ENCODE peak calls at places on chromosomes 12 and 14, in nine cellular contexts. M is lung, P is heart right ventricle, D is uterus, X is RWPE2, T is body of pancreas, G is lower lobe of right lung, H is psoas muscle, W is cardiac muscle cell. K is an unnamed sample. For H3K4me1, the result is how much of the 10 kb centered on the place peaks cover.

GRCh38 chr12:57899010-57899662 is 42.2 kb upstream of the ATP23 start:
- DNase-seq in T (peak), W (no peak), M (no peak), H (peak), P (peak), X (no peak), G (no peak), D (peak), K (peak)

GRCh38 chr12:3795800-3796133 is 42.9 kb upstream of the CRACR2A start:
- DNase-seq in D (no peak), T (no peak), P (no peak), X (no peak), W (no peak), M (no peak), G (no peak), H (no peak), K (no peak)

GRCh38 chr14:51039285-51039684 is 55.6 kb downstream of the TRIM9 start:
- DNase-seq in P (no peak), H (no peak), G (no peak), T (no peak), X (no peak), M (no peak), D (no peak), W (no peak), K (no peak)

GRCh38 chr12:82366182-82366581 is 7.9 kb downstream of the METTL25 start:
- DNase-seq in H (no peak), D (no peak), W (no peak), G (no peak), T (no peak), P (no peak), M (no peak), X (no peak), K (no peak)

GRCh38 chr14:99839696-99840095 is 46.5 kb downstream of the EML1 start:
- DNase-seq in P (no peak), D (no peak), X (no peak), G (no peak), H (no peak), M (no peak), T (no peak), W (peak), K (no peak)

GRCh38 chr14:78863143-78863542 is 693.0 kb downstream of the NRXN3 start:
- DNase-seq in P (no peak), X (no peak), W (peak), H (no peak), D (no peak), G (no peak), T (no peak), M (no peak), K (no peak)

GRCh38 chr12:128586630-128587029 is 237.1 kb downstream of the SLC15A4 start:
- DNase-seq in D (no peak), W (no peak), H (no peak), X (no peak), G (no peak), P (no peak), T (no peak), M (no peak), K (no peak)

GRCh38 chr12:20024194-20024593 is 344.1 kb upstream of the PDE3A start:
- DNase-seq in D (no peak), T (no peak), X (no peak), H (no peak), W (no peak), M (no peak), G (no peak), P (no peak), K (no peak)

GRCh38 chr12:27924350-27925140 is 48.0 kb downstream of the PTHLH start:
- DNase-seq in D (no peak), H (no peak), P (no peak), G (no peak), X (no peak), T (no peak), M (no peak), W (no peak), K (no peak)

GRCh38 chr12:34119366-34119765 is 97.1 kb downstream of the ALG10 start:
- DNase-seq in M (no peak), D (no peak), G (no peak), X (no peak), H (no peak), T (no peak), P (no peak), W (no peak), K (no peak)

DNA sequence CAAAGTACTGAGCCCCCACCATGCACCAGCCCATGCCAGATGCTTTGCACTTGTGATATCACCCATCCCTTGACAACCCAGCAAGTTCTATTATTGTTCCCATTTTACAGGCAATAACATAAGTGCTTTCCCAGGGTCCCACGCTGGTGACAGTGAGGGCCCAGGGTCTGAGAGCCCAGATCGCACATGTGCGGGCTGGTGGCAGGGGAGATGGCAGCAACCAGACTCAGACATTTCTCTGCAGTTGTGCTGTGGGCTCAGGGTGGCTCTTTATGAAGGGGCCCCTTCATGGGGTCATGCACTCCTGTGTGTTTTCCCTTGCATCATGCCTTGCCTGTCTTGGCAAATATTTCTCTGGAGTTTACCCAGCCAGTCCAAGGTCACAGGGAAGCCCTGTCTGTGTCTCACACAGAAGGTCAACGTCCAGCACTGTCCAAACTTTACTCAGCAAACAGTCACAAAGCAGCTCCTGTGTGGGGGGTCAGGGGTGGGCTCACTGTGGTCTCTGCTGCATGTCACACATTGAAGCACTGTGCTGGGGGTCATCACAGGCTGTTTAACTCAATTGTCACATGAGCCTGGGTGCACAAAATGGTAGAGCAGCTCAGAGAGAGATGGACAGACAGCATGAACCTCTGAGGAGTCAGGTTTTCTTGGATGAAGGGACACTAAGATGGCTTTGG is 12.7 kb downstream of the SERPINA5 start:
- DNase-seq in X (no peak), P (no peak), D (no peak), G (no peak), H (no peak), W (no peak), M (no peak), T (peak), K (peak)
- H3K4me1 ChIP-seq in X (under half), P (under half), D (under half), G (under half), H (under half), W (under half), M (under half), T (half or more), K (under half)

DNA sequence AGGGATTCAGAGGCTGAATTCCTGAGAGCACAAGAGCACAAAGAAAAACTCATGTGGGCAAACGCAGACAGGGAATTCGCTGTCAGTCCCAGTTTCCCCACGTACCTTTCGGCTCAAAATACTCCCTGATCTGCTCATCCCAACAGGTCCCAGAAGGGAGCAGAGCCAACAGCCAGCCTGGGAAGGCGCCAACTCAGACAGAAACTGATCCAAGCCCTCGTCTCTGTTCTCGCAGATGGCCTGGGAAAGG is 61.2 kb upstream of the FBRSL1 start:
- DNase-seq in W (no peak), P (no peak), H (no peak), X (no peak), T (no peak), G (no peak), D (no peak), M (no peak), K (no peak)
- H3K4me3 ChIP-seq in W (no peak), P (no peak), H (no peak), X (no peak), T (no peak), G (no peak), D (no peak), M (no peak), K (no peak)

DNA sequence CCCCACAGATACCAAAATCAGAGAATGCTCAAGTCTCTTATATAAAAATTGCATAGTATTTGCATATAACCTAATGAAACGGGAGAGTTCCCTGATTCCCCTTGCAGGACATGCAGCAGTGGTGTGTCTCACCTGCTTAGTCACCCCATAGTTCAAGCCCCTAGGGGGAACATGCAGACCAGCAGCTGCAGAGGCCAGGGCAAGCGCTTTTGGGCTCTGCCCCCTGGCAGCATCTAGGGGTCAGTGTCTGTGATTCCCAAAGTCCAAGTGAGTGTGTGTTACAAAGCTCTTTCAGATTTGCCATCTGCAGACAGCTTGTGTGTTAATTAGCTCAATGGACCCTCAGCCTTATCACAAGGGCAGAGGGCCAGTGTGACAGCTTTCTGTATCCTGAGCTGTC is 110.1 kb downstream of the DNAI7 start:
- DNase-seq in G (no peak), M (no peak), X (no peak), P (no peak), H (no peak), W (no peak), T (no peak), D (no peak), K (no peak)
- TF ChIP-seq CTCF in G (no peak), M (no peak), X (no peak), P (no peak), H (no peak), W (no peak), T (no peak), D (no peak), K (no peak)

GRCh38 chr14:21103710-21104447 is 3.0 kb downstream of the TMEM253 start:
- DNase-seq in T (peak), X (peak), W (peak), H (peak), D (peak), P (peak), M (peak), G (peak), K (peak)

GRCh38 chr14:21105095-21105494 is 4.2 kb downstream of the TMEM253 start:
- DNase-seq in W (no peak), H (no peak), P (no peak), M (no peak), G (no peak), D (no peak), T (no peak), X (no peak), K (no peak)

GRCh38 chr14:21106191-21106505 is 5.3 kb downstream of the TMEM253 start:
- DNase-seq in X (no peak), M (no peak), T (no peak), H (no peak), P (no peak), D (no peak), G (no peak), W (no peak), K (no peak)

GRCh38 chr14:21103165-21103709 is 2.4 kb downstream of the TMEM253 start:
- DNase-seq in W (no peak), G (no peak), P (no peak), D (no peak), X (no peak), M (no peak), H (no peak), T (no peak), K (no peak)

DNA sequence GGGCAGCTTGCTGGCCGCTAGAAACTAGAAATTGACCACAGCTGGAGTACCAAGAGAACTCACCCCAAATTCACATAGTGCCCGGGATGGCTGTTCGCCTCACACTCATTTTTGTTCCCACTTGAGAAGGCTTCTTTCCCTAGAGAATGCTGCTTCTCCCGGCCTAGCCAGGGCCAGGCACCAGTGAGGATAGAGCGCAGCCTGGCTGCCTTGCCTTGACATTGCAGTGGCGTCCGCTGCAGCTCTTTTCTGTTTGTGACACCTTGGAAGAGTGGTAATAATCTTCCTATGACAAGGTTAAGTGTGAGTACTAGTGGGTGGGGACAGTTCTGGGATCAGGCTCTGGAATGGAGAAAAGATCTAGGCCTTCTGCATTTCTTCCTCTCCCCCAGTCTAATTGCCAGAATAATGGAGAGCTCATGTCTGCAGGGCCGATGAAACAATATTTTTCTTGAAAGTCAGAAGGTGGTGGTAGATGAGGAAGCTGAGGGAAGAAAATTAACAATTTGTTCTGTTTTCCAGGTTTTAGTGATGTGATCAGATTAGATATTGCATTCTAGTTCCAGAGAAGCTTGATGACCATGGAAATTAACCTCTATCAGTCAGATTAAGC is 3.7 kb downstream of the TMEM253 start:
- DNase-seq in G (peak), P (peak), D (peak), T (peak), H (peak), W (peak), X (peak), M (peak), K (peak)
- H3K4me1 ChIP-seq in G (under half), P (half or more), D (under half), T (under half), H (under half), W (under half), X (under half), M (under half), K (under half)

K was measured in adrenal gland.